ENCODE peak calls at places on chromosome 11, in six cellular contexts. K is endothelial cell, B is skeletal muscle cell, N is GM03348, V is GM19239, Y is SJSA1. X is an unnamed sample.

GRCh38 chr11:116796548-116796947 is 4.9 kb upstream of the APOA5 start:
- DNase-seq in K (no peak), B (no peak), N (no peak), V (no peak), Y (no peak), X (no peak)

GRCh38 chr11:10289765-10290420 is 4.1 kb downstream of the SBF2 start:
- DNase-seq in K (no peak), B (no peak), N (no peak), V (no peak), Y (no peak), X (no peak)

GRCh38 chr11:69899957-69900821 is 81.0 kb upstream of the FGF3 start:
- DNase-seq in K (no peak), B (no peak), N (no peak), V (no peak), Y (no peak), X (no peak)

GRCh38 chr11:109490953-109491733 is 69.2 kb downstream of the C11orf87 start:
- DNase-seq in K (no peak), B (no peak), N (peak), V (no peak), Y (peak), X (no peak)

GRCh38 chr11:100757636-100758035 is 70.5 kb downstream of the ARHGAP42 start:
- DNase-seq in K (no peak), B (no peak), N (no peak), V (no peak), Y (no peak), X (no peak)

GRCh38 chr11:45233121-45233803 is 52.9 kb downstream of the SYT13 start:
- DNase-seq in K (peak), B (no peak), N (peak), V (peak), Y (peak), X (peak)

GRCh38 chr11:46389450-46390330 is 1.9 kb downstream of the CHRM4 start:
- DNase-seq in K (peak), B (no peak), N (peak), V (peak), Y (peak), X (peak)

GRCh38 chr11:102138223-102138622 is 28.0 kb downstream of the YAP1 start:
- DNase-seq in K (no peak), B (no peak), N (no peak), V (no peak), Y (no peak), X (no peak)

GRCh38 chr11:22521226-22521625 is 104.4 kb downstream of the FANCF start:
- DNase-seq in K (no peak), B (no peak), N (peak), V (no peak), Y (no peak), X (no peak)

GRCh38 chr11:40732107-40732506 is 727.3 kb downstream of the LRRC4C start:
- DNase-seq in K (no peak), B (no peak), N (no peak), V (no peak), Y (no peak), X (no peak)

GRCh38 chr11:71342951-71343827 is 90.8 kb upstream of the SHANK2 start:
- DNase-seq in K (peak), B (no peak), N (peak), V (peak), Y (peak), X (peak)

GRCh38 chr11:60127311-60127811 is 38.9 kb downstream of the MS4A2 start:
- DNase-seq in K (no peak), B (no peak), N (no peak), V (no peak), Y (no peak), X (peak)

GRCh38 chr11:68343761-68344256 is 31.4 kb downstream of the LRP5 start:
- DNase-seq in K (no peak), B (no peak), N (no peak), V (no peak), Y (no peak), X (no peak)

GRCh38 chr11:75174781-75175370 is 24.0 kb downstream of the SLCO2B1 start:
- DNase-seq in K (no peak), B (no peak), N (no peak), V (no peak), Y (no peak), X (no peak)

GRCh38 chr11:1150769-1151365 is 6.9 kb upstream of the MUC5AC start:
- DNase-seq in K (no peak), B (no peak), N (peak), V (no peak), Y (peak), X (no peak)

GRCh38 chr11:20342347-20343279 is 20.9 kb upstream of the HTATIP2 start:
- DNase-seq in K (no peak), B (no peak), N (no peak), V (no peak), Y (no peak), X (no peak)

GRCh38 chr11:94028436-94028835 is 7.3 kb downstream of the HEPHL1 start:
- DNase-seq in K (no peak), B (peak), N (no peak), V (no peak), Y (no peak), X (no peak)

GRCh38 chr11:75371930-75372876 is 20.7 kb upstream of the ARRB1 start:
- DNase-seq in K (no peak), B (no peak), N (peak), V (no peak), Y (peak), X (no peak)

GRCh38 chr11:8593935-8594909 is at the start of gene STK33:
- DNase-seq in K (peak), B (no peak), N (peak), V (peak), Y (no peak), X (peak)

GRCh38 chr11:45259607-45260006 is 26.5 kb downstream of the SYT13 start:
- DNase-seq in K (no peak), B (no peak), N (no peak), V (no peak), Y (peak), X (peak)